ENCODE peak calls at places on chromosomes 6 and 20, in six cellular contexts. One of them, this sample, is unnamed.
A peak's percentile ranks its signal among the peaks of the same experiment; 100 is the strongest.

GRCh38 chr6:46684771-46685170 is 2.9 kb upstream of the TDRD6 start:
- DNase-seq in HepG2: no peak
- DNase-seq in H1: no peak
- DNase-seq in GM12878: no peak
- DNase-seq in HCT116: no peak
- DNase-seq in K562: no peak
- DNase-seq in this sample: no peak

GRCh38 chr6:17299222-17299621 is 18.1 kb downstream of the RBM24 start:
- DNase-seq in GM12878: no peak
- DNase-seq in HCT116: no peak
- DNase-seq in K562: no peak
- DNase-seq in H1: no peak
- DNase-seq in HepG2: no peak
- DNase-seq in this sample: no peak

GRCh38 chr6:31763617-31763940 is 1.1 kb downstream of the SAPCD1 start:
- DNase-seq in GM12878: no peak
- DNase-seq in K562: no peak
- DNase-seq in HepG2: peak; percentile 68
- DNase-seq in H1: no peak
- DNase-seq in HCT116: no peak
- DNase-seq in this sample: peak; percentile 33

GRCh38 chr6:10633216-10633615 is 61.2 kb downstream of the C6orf52 start:
- DNase-seq in H1: no peak
- DNase-seq in GM12878: peak; percentile 36
- DNase-seq in K562: peak; percentile 63
- DNase-seq in HepG2: peak; percentile 13
- DNase-seq in HCT116: peak; percentile 60
- DNase-seq in this sample: no peak

GRCh38 chr6:47288245-47289090 is 21.2 kb downstream of the TNFRSF21 start:
- DNase-seq in H1: no peak
- DNase-seq in GM12878: no peak
- DNase-seq in HCT116: no peak
- DNase-seq in K562: no peak
- DNase-seq in HepG2: no peak
- DNase-seq in this sample: no peak

GRCh38 chr20:24245093-24245492 is 224.3 kb upstream of the SYNDIG1 start:
- DNase-seq in HCT116: no peak
- DNase-seq in GM12878: no peak
- DNase-seq in H1: no peak
- DNase-seq in K562: no peak
- DNase-seq in HepG2: no peak
- DNase-seq in this sample: no peak

GRCh38 chr6:154606457-154606856 is 96.0 kb upstream of the CNKSR3 start:
- DNase-seq in HCT116: no peak
- DNase-seq in K562: peak; percentile 36
- DNase-seq in GM12878: peak; percentile 93
- DNase-seq in HepG2: no peak
- DNase-seq in H1: no peak
- DNase-seq in this sample: no peak

GRCh38 chr20:21693322-21693721 is 12.1 kb upstream of the PAX1 start:
- DNase-seq in K562: peak; percentile 38
- DNase-seq in H1: peak; percentile 79
- DNase-seq in HCT116: no peak
- DNase-seq in HepG2: peak; percentile 24
- DNase-seq in GM12878: no peak
- DNase-seq in this sample: peak; percentile 71

GRCh38 chr6:53287336-53288225 is 61.2 kb downstream of the ELOVL5 start:
- DNase-seq in HCT116: no peak
- DNase-seq in GM12878: no peak
- DNase-seq in HepG2: no peak
- DNase-seq in H1: no peak
- DNase-seq in K562: no peak
- DNase-seq in this sample: no peak

GRCh38 chr6:147549531-147549930 is 41.0 kb downstream of the SAMD5 start:
- DNase-seq in K562: no peak
- DNase-seq in GM12878: no peak
- DNase-seq in H1: no peak
- DNase-seq in HCT116: no peak
- DNase-seq in HepG2: no peak
- DNase-seq in this sample: no peak

GRCh38 chr6:136503303-136503702 is 46.9 kb downstream of the MAP7 start:
- DNase-seq in K562: no peak
- DNase-seq in GM12878: no peak
- DNase-seq in HepG2: no peak
- DNase-seq in H1: no peak
- DNase-seq in HCT116: no peak
- DNase-seq in this sample: peak; percentile 26

GRCh38 chr20:1684872-1685271 is 27.3 kb upstream of the SIRPG start:
- DNase-seq in H1: peak; percentile 32
- DNase-seq in K562: no peak
- DNase-seq in HCT116: no peak
- DNase-seq in HepG2: no peak
- DNase-seq in GM12878: no peak
- DNase-seq in this sample: no peak

GRCh38 chr6:42404494-42404893 is 47.2 kb downstream of the TRERF1 start:
- DNase-seq in HCT116: peak; percentile 82
- DNase-seq in K562: peak; percentile 84
- DNase-seq in GM12878: no peak
- DNase-seq in H1: no peak
- DNase-seq in HepG2: no peak
- DNase-seq in this sample: no peak

GRCh38 chr6:155485756-155486155 is 30.1 kb upstream of the NOX3 start:
- DNase-seq in K562: no peak
- DNase-seq in HepG2: no peak
- DNase-seq in H1: no peak
- DNase-seq in GM12878: no peak
- DNase-seq in HCT116: no peak
- DNase-seq in this sample: no peak

GRCh38 chr6:111918825-111919224 is 45.6 kb upstream of the FYN start:
- DNase-seq in HCT116: no peak
- DNase-seq in K562: no peak
- DNase-seq in H1: no peak
- DNase-seq in HepG2: no peak
- DNase-seq in GM12878: no peak
- DNase-seq in this sample: no peak

GRCh38 chr6:106560966-106561740 is 68.1 kb downstream of the RTN4IP1 start:
- DNase-seq in GM12878: no peak
- DNase-seq in H1: no peak
- DNase-seq in HepG2: no peak
- DNase-seq in HCT116: no peak
- DNase-seq in K562: no peak
- DNase-seq in this sample: no peak

GRCh38 chr6:131740161-131740560 is 29.3 kb upstream of the CTAGE9 start:
- DNase-seq in K562: no peak
- DNase-seq in GM12878: no peak
- DNase-seq in HepG2: no peak
- DNase-seq in H1: no peak
- DNase-seq in HCT116: no peak
- DNase-seq in this sample: no peak

GRCh38 chr6:140752234-140752633 is 1377.8 kb upstream of the CITED2 start:
- DNase-seq in HepG2: no peak
- DNase-seq in HCT116: no peak
- DNase-seq in K562: no peak
- DNase-seq in H1: no peak
- DNase-seq in GM12878: no peak
- DNase-seq in this sample: no peak

GRCh38 chr20:50491926-50492634 is 18.1 kb upstream of the PTPN1 start:
- DNase-seq in H1: no peak
- DNase-seq in K562: no peak
- DNase-seq in GM12878: no peak
- DNase-seq in HepG2: no peak
- DNase-seq in HCT116: no peak
- DNase-seq in this sample: no peak

GRCh38 chr20:23147964-23148720 is 62.0 kb upstream of the CD93 start:
- DNase-seq in HCT116: peak; percentile 80
- DNase-seq in K562: peak; percentile 92
- DNase-seq in H1: no peak
- DNase-seq in HepG2: peak; percentile 90
- DNase-seq in GM12878: peak; percentile 74
- DNase-seq in this sample: no peak

GRCh38 chr20:47790032-47790965 is 5.0 kb upstream of the SULF2 start:
- DNase-seq in HepG2: no peak
- DNase-seq in K562: no peak
- DNase-seq in H1: no peak
- DNase-seq in GM12878: no peak
- DNase-seq in HCT116: no peak
- DNase-seq in this sample: no peak

GRCh38 chr20:19185083-19185482 is 27.4 kb upstream of the SLC24A3 start:
- DNase-seq in GM12878: no peak
- DNase-seq in H1: no peak
- DNase-seq in HCT116: no peak
- DNase-seq in HepG2: no peak
- DNase-seq in K562: no peak
- DNase-seq in this sample: no peak

GRCh38 chr6:112936476-112936875 is 589.3 kb downstream of the RFPL4B start:
- DNase-seq in H1: no peak
- DNase-seq in HepG2: no peak
- DNase-seq in K562: no peak
- DNase-seq in GM12878: no peak
- DNase-seq in HCT116: no peak
- DNase-seq in this sample: no peak

GRCh38 chr6:53451165-53451564 is 93.7 kb downstream of the GCLC start:
- DNase-seq in HCT116: no peak
- DNase-seq in HepG2: peak; percentile 15
- DNase-seq in K562: no peak
- DNase-seq in GM12878: no peak
- DNase-seq in H1: no peak
- DNase-seq in this sample: no peak

GRCh38 chr20:63943007-63943807 is 13.0 kb downstream of the UCKL1 start:
- DNase-seq in HepG2: no peak
- DNase-seq in K562: no peak
- DNase-seq in GM12878: no peak
- DNase-seq in H1: no peak
- DNase-seq in HCT116: no peak
- DNase-seq in this sample: no peak

GRCh38 chr6:150788135-150788534 is 77.4 kb upstream of the MTHFD1L start:
- DNase-seq in HCT116: no peak
- DNase-seq in H1: no peak
- DNase-seq in HepG2: no peak
- DNase-seq in GM12878: no peak
- DNase-seq in K562: no peak
- DNase-seq in this sample: no peak

GRCh38 chr20:41047975-41048305 is 19.3 kb downstream of the TOP1 start:
- DNase-seq in HepG2: no peak
- DNase-seq in HCT116: no peak
- DNase-seq in K562: no peak
- DNase-seq in H1: no peak
- DNase-seq in GM12878: no peak
- DNase-seq in this sample: no peak

GRCh38 chr6:12009180-12009748 is 2.8 kb upstream of the HIVEP1 start:
- DNase-seq in HepG2: peak; percentile 36
- DNase-seq in K562: no peak
- DNase-seq in H1: no peak
- DNase-seq in GM12878: no peak
- DNase-seq in HCT116: no peak
- DNase-seq in this sample: no peak

GRCh38 chr20:61561111-61561830 is 309.2 kb downstream of the CDH4 start:
- DNase-seq in HCT116: no peak
- DNase-seq in HepG2: no peak
- DNase-seq in K562: no peak
- DNase-seq in H1: no peak
- DNase-seq in GM12878: no peak
- DNase-seq in this sample: no peak
- TF ChIP-seq ATF3 in HCT116: no peak
- TF ChIP-seq ATF3 in HepG2: no peak
- TF ChIP-seq ATF3 in K562: no peak
- TF ChIP-seq ATF3 in H1: no peak
- TF ChIP-seq ATF3 in GM12878: no peak
- TF ChIP-seq ATF3 in this sample: no peak

GRCh38 chr6:25070547-25071366 is 135.0 kb upstream of the RIPOR2 start:
- DNase-seq in HCT116: peak; percentile 68
- DNase-seq in GM12878: peak; percentile 65
- DNase-seq in H1: peak; percentile 84
- DNase-seq in K562: peak; percentile 81
- DNase-seq in HepG2: peak; percentile 68
- DNase-seq in this sample: peak; percentile 78
- TF ChIP-seq ATF3 in HCT116: no peak
- TF ChIP-seq ATF3 in GM12878: no peak
- TF ChIP-seq ATF3 in H1: no peak
- TF ChIP-seq ATF3 in K562: no peak
- TF ChIP-seq ATF3 in HepG2: no peak
- TF ChIP-seq ATF3 in this sample: no peak

GRCh38 chr6:56860466-56860865 is 94.4 kb upstream of the BEND6 start:
- DNase-seq in H1: no peak
- DNase-seq in GM12878: no peak
- DNase-seq in HepG2: no peak
- DNase-seq in K562: no peak
- DNase-seq in HCT116: peak; percentile 87
- DNase-seq in this sample: no peak
- TF ChIP-seq ATF3 in H1: no peak
- TF ChIP-seq ATF3 in GM12878: no peak
- TF ChIP-seq ATF3 in HepG2: no peak
- TF ChIP-seq ATF3 in K562: no peak
- TF ChIP-seq ATF3 in HCT116: no peak
- TF ChIP-seq ATF3 in this sample: no peak

DNA sequence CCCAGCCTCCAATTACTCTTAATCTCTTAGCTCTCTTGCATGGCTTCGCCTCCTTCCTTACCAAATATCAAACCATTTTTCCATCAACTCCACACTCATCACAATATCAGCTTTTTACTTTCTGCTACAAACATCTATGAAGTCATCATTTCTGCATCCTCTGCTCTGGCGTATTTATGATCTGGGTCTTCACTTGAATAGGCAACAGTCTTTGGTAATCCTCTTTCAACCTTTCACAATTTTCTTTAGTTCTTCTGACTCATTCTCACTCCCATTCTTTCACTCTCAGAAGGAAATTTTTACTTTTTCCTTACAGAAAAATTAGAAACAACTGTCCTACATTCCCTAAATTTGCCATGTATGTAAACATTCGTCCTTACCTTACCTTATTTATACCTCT is 522.4 kb downstream of the HDGFL1 start:
- DNase-seq in HCT116: no peak
- DNase-seq in GM12878: no peak
- DNase-seq in H1: no peak
- DNase-seq in HepG2: no peak
- DNase-seq in K562: no peak
- DNase-seq in this sample: no peak
- TF ChIP-seq ATF3 in HCT116: no peak
- TF ChIP-seq ATF3 in GM12878: no peak
- TF ChIP-seq ATF3 in H1: no peak
- TF ChIP-seq ATF3 in HepG2: no peak
- TF ChIP-seq ATF3 in K562: no peak
- TF ChIP-seq ATF3 in this sample: no peak

GRCh38 chr6:72861935-72862432 is 240.1 kb downstream of the KCNQ5 start:
- DNase-seq in K562: no peak
- DNase-seq in H1: no peak
- DNase-seq in HepG2: no peak
- DNase-seq in HCT116: no peak
- DNase-seq in GM12878: peak; percentile 13
- DNase-seq in this sample: no peak

GRCh38 chr6:72863106-72863505 is 241.2 kb downstream of the KCNQ5 start:
- DNase-seq in HepG2: no peak
- DNase-seq in HCT116: no peak
- DNase-seq in K562: no peak
- DNase-seq in H1: no peak
- DNase-seq in GM12878: no peak
- DNase-seq in this sample: no peak

GRCh38 chr6:72864799-72865198 is 242.9 kb downstream of the KCNQ5 start:
- DNase-seq in HepG2: no peak
- DNase-seq in GM12878: no peak
- DNase-seq in K562: no peak
- DNase-seq in H1: no peak
- DNase-seq in HCT116: no peak
- DNase-seq in this sample: no peak

GRCh38 chr6:72864236-72864635 is 242.4 kb downstream of the KCNQ5 start:
- DNase-seq in HCT116: no peak
- DNase-seq in H1: no peak
- DNase-seq in K562: no peak
- DNase-seq in GM12878: no peak
- DNase-seq in HepG2: no peak
- DNase-seq in this sample: no peak

GRCh38 chr6:72865467-72865866 is 243.6 kb downstream of the KCNQ5 start:
- DNase-seq in HepG2: no peak
- DNase-seq in HCT116: no peak
- DNase-seq in K562: no peak
- DNase-seq in GM12878: no peak
- DNase-seq in H1: no peak
- DNase-seq in this sample: no peak
- TF ChIP-seq ATF3 in HepG2: no peak
- TF ChIP-seq ATF3 in HCT116: no peak
- TF ChIP-seq ATF3 in K562: no peak
- TF ChIP-seq ATF3 in GM12878: no peak
- TF ChIP-seq ATF3 in H1: no peak
- TF ChIP-seq ATF3 in this sample: no peak

This sample was measured in WTC11.